ENCODE peak calls at places on chromosomes 13 and 19, in four cellular contexts. D is GOT3, H is mucosa of gallbladder, M is type B pancreatic cell. X is an unnamed sample.
A peak's percentile ranks its signal among the peaks of the same experiment; 100 is the strongest.

GRCh38 chr13:31918707-31919106 is 112.9 kb upstream of the FRY start:
- DNase-seq in H (no peak), D (no peak), M (no peak), X (no peak)

GRCh38 chr13:45219938-45220375 is 19.1 kb upstream of the KCTD4 start:
- DNase-seq in H (peak; percentile 21), D (no peak), M (no peak), X (no peak)

GRCh38 chr13:67353031-67353430 is 122.9 kb upstream of the PCDH9 start:
- DNase-seq in D (no peak), H (no peak), M (no peak), X (no peak)

GRCh38 chr19:56110515-56111448 is 10.3 kb downstream of the ZNF787 start:
- DNase-seq in M (no peak), D (no peak), H (peak; percentile 30), X (no peak)

GRCh38 chr13:38582133-38582532 is 104.7 kb upstream of the FREM2 start:
- DNase-seq in M (no peak), D (no peak), H (no peak), X (peak; percentile 7)

GRCh38 chr13:68369739-68370138 is 1139.6 kb upstream of the PCDH9 start:
- DNase-seq in H (no peak), D (no peak), M (no peak), X (no peak)

GRCh38 chr19:49664171-49665070 is 1.2 kb downstream of the IRF3 start:
- DNase-seq in H (peak; percentile 89), D (peak; percentile 44), M (peak; percentile 88), X (no peak)

GRCh38 chr13:80276371-80277289 is 64.3 kb downstream of the SPRY2 start:
- DNase-seq in M (no peak), D (no peak), H (no peak), X (no peak)

GRCh38 chr19:55641376-55642152 is 762 bp downstream of the ZNF580 start:
- DNase-seq in H (no peak), D (no peak), M (no peak), X (no peak)

GRCh38 chr13:100235311-100235901 is 146.5 kb downstream of the PCCA start:
- DNase-seq in D (no peak), H (peak; percentile 26), M (no peak), X (peak; percentile 8)

GRCh38 chr13:93862259-93862658 is 617.2 kb downstream of the DCT start:
- DNase-seq in D (no peak), H (no peak), M (no peak), X (no peak)

GRCh38 chr13:112905990-112906641 is 62.9 kb upstream of the MCF2L start:
- DNase-seq in M (no peak), H (peak; percentile 58), D (no peak), X (no peak)

GRCh38 chr19:13015361-13016231 is 20.3 kb downstream of the NFIX start:
- DNase-seq in H (no peak), M (no peak), D (no peak), X (no peak)

GRCh38 chr19:46697142-46697960 is 19.6 kb downstream of the PRKD2 start:
- DNase-seq in D (no peak), H (peak; percentile 86), M (peak; percentile 88), X (no peak)

GRCh38 chr13:80704369-80704768 is 363.4 kb upstream of the SPRY2 start:
- DNase-seq in H (no peak), D (no peak), M (no peak), X (no peak)

GRCh38 chr13:113209880-113210421 is 538 bp downstream of the CUL4A start:
- DNase-seq in D (no peak), H (peak; percentile 50), M (peak; percentile 79), X (no peak)

GRCh38 chr19:34806976-34807860 is 34.2 kb upstream of the ZNF599 start:
- DNase-seq in D (no peak), M (no peak), H (no peak), X (no peak)

GRCh38 chr13:27131202-27131623 is 40.4 kb downstream of the USP12 start:
- DNase-seq in D (no peak), M (no peak), H (no peak), X (peak; percentile 97)

GRCh38 chr13:72295173-72295572 is 428.2 kb upstream of the DACH1 start:
- DNase-seq in H (no peak), M (no peak), D (no peak), X (no peak)

GRCh38 chr13:110306960-110307696 is at the start of the genes COL4A1 and COL4A2:
- DNase-seq in H (peak; percentile 69), D (no peak), M (peak; percentile 83), X (no peak)

GRCh38 chr19:13850910-13851753 is 25.8 kb upstream of the NANOS3 start:
- DNase-seq in D (peak; percentile 69), H (peak; percentile 86), M (no peak), X (no peak)

GRCh38 chr19:8306235-8307054 is 1.7 kb downstream of the CD320 start:
- DNase-seq in D (no peak), H (peak; percentile 10), M (peak; percentile 66), X (no peak)

GRCh38 chr19:15047680-15048079 is 1.6 kb upstream of the CASP14 start:
- DNase-seq in M (no peak), H (no peak), D (no peak), X (no peak)

GRCh38 chr19:33261511-33262192 is 36.0 kb upstream of the SLC7A10 start:
- DNase-seq in M (no peak), D (no peak), H (no peak), X (no peak)

GRCh38 chr19:41937976-41938375 is 9.7 kb upstream of the ERFL start:
- DNase-seq in H (no peak), D (no peak), M (no peak), X (no peak)

GRCh38 chr19:38718747-38719543 is 25.3 kb downstream of the CAPN12 start:
- DNase-seq in M (no peak), H (peak; percentile 76), D (no peak), X (no peak)